ENCODE peak calls at places on chromosomes 1 and 21, in ten cellular contexts. N is hepatic stellate cell; W is stimulated activated CD8-positive, alpha-beta memory T cell treated with anti-CD3 and anti-CD28 coated beads, Interleukin-4, amount 100 ng/mL, for 48 hours; S is heart right ventricle; F is hippocampal formation; P is Peyer's patch; Q is NCI-H82; X is GM23248; Z is uterus; U is SHP77. I is an unnamed sample.

GRCh38 chr1:26575350-26575747 is 45.8 kb downstream of the RPS6KA1 start:
- DNase-seq in U (no peak), P (no peak), N (no peak), Q (no peak), F (no peak), S (no peak), Z (no peak), X (no peak), W (no peak), I (no peak)

GRCh38 chr1:232591344-232591743 is 38.6 kb downstream of the SIPA1L2 start:
- DNase-seq in X (no peak), S (no peak), U (no peak), Z (no peak), W (no peak), P (no peak), Q (peak), F (no peak), N (no peak), I (no peak)

GRCh38 chr1:109687641-109688499 is at the start of gene GSTM1:
- DNase-seq in W (no peak), P (no peak), F (no peak), N (peak), S (peak), U (no peak), Z (no peak), X (no peak), Q (no peak), I (no peak)

GRCh38 chr21:38918629-38919346 is 113.1 kb downstream of the ETS2 start:
- DNase-seq in Z (no peak), W (no peak), P (peak), U (no peak), S (no peak), N (no peak), F (no peak), X (no peak), Q (no peak), I (no peak)

GRCh38 chr1:2151252-2151651 is 43.3 kb downstream of the FAAP20 start:
- DNase-seq in X (no peak), F (no peak), N (peak), U (no peak), S (no peak), Z (no peak), W (no peak), Q (no peak), P (no peak), I (no peak)

GRCh38 chr1:202286622-202287097 is 55.1 kb downstream of the UBE2T start:
- DNase-seq in Q (no peak), U (no peak), X (no peak), F (no peak), S (peak), Z (no peak), P (no peak), N (peak), W (no peak), I (peak)

GRCh38 chr21:45613881-45614280 is 29.6 kb upstream of the PCBP3 start:
- DNase-seq in Q (no peak), F (no peak), W (peak), P (no peak), Z (no peak), U (no peak), N (no peak), S (no peak), X (no peak), I (no peak)

GRCh38 chr1:243638186-243638585 is 211.9 kb downstream of the AKT3 start:
- DNase-seq in S (no peak), F (no peak), W (no peak), N (no peak), P (no peak), X (no peak), U (no peak), Q (no peak), Z (no peak), I (no peak)

GRCh38 chr1:95002657-95003432 is 69.9 kb downstream of the ALG14 start:
- DNase-seq in X (peak), N (no peak), Q (no peak), S (no peak), F (no peak), W (no peak), Z (peak), U (no peak), P (no peak), I (peak)

GRCh38 chr1:192660613-192661012 is 24.7 kb downstream of the RGS13 start:
- DNase-seq in Q (no peak), X (peak), Z (no peak), S (no peak), W (no peak), P (no peak), U (no peak), F (no peak), N (no peak), I (no peak)

GRCh38 chr1:185404864-185405568 is 88.0 kb upstream of the IVNS1ABP start:
- DNase-seq in F (no peak), P (no peak), S (no peak), N (no peak), X (peak), Q (no peak), W (no peak), U (no peak), Z (no peak), I (no peak)

GRCh38 chr1:186082235-186082937 is 292.7 kb downstream of the TPR start:
- DNase-seq in X (peak), F (no peak), Z (peak), S (peak), U (peak), P (peak), Q (peak), N (peak), W (no peak), I (peak)

GRCh38 chr1:8155528-8156186 is 129.5 kb upstream of the ERRFI1 start:
- DNase-seq in F (no peak), Q (no peak), X (peak), Z (no peak), W (no peak), U (no peak), S (no peak), P (no peak), N (no peak), I (peak)

GRCh38 chr1:66450043-66450514 is 83.9 kb upstream of the SGIP1 start:
- DNase-seq in Z (peak), U (no peak), Q (peak), N (no peak), X (peak), F (no peak), S (no peak), W (no peak), P (no peak), I (no peak)

GRCh38 chr1:185996211-185996610 is 262.0 kb downstream of the HMCN1 start:
- DNase-seq in F (no peak), X (peak), Q (no peak), P (no peak), S (peak), N (peak), W (no peak), U (no peak), Z (no peak), I (peak)